ENCODE peak calls at places on chromosomes 3 and 15, in ten cellular contexts. G is cardiac muscle cell, L is stomach, X is psoas muscle, W is A549, Z is Peyer's patch, Y is H9, B is adrenal gland, R is K562, O is IMR-90. C is an unnamed sample. For H3K4me1 and H3K9me3, the result is how much of the 10 kb centered on the place peaks cover.

GRCh38 chr15:101489633-101490407 is at the start of gene PCSK6:
- DNase-seq in R (peak), G (peak), Z (peak), O (no peak), Y (peak), W (peak), B (no peak), L (peak), X (peak), C (no peak)

GRCh38 chr15:57334257-57334656 is 42.0 kb upstream of the CGNL1 start:
- DNase-seq in L (peak), W (no peak), O (peak), G (peak), Z (peak), R (peak), B (no peak), Y (no peak), X (no peak), C (no peak)

GRCh38 chr15:38406451-38406850 is 47.5 kb upstream of the FAM98B start:
- DNase-seq in L (no peak), X (no peak), R (no peak), Z (no peak), G (no peak), W (no peak), Y (no peak), O (peak), B (no peak), C (no peak)

GRCh38 chr3:40979962-40980361 is 219.3 kb upstream of the CTNNB1 start:
- DNase-seq in G (no peak), Y (no peak), Z (no peak), R (no peak), W (no peak), X (no peak), B (no peak), O (no peak), L (no peak), C (no peak)

GRCh38 chr15:28885289-28885629 is 515 bp upstream of the APBA2 start:
- DNase-seq in Y (no peak), B (no peak), G (peak), X (no peak), R (no peak), W (no peak), O (no peak), L (no peak), Z (no peak), C (no peak)

GRCh38 chr15:82803793-82804574 is 1.9 kb downstream of the FSD2 start:
- DNase-seq in Y (no peak), B (no peak), X (no peak), R (no peak), W (no peak), L (no peak), Z (no peak), O (peak), G (peak), C (no peak)

GRCh38 chr3:52396011-52396906 is 48.6 kb downstream of the SEMA3G start:
- DNase-seq in G (no peak), Z (peak), R (no peak), Y (no peak), B (no peak), O (no peak), L (no peak), X (peak), W (no peak), C (peak)

GRCh38 chr3:48885753-48886152 is 12.9 kb downstream of the SLC25A20 start:
- DNase-seq in L (no peak), Y (no peak), O (no peak), X (no peak), R (no peak), B (no peak), G (no peak), W (no peak), Z (no peak), C (no peak)

GRCh38 chr3:29758108-29759020 is 477.5 kb downstream of the RBMS3 start:
- DNase-seq in X (no peak), Z (no peak), G (peak), L (no peak), B (no peak), O (peak), W (no peak), R (no peak), Y (no peak), C (no peak)

GRCh38 chr3:42228796-42229195 is 37.2 kb downstream of the CCK start:
- DNase-seq in W (peak), L (no peak), B (no peak), Y (no peak), R (peak), O (peak), G (peak), Z (no peak), X (no peak), C (no peak)

GRCh38 chr3:27141668-27142067 is 227.5 kb downstream of the NEK10 start:
- DNase-seq in W (no peak), O (no peak), L (no peak), X (no peak), Z (no peak), G (no peak), R (no peak), B (no peak), Y (no peak), C (no peak)

GRCh38 chr3:4824948-4825325 is 154.3 kb upstream of the BHLHE40 start:
- DNase-seq in Y (no peak), G (peak), L (no peak), B (no peak), X (no peak), R (peak), O (peak), W (peak), Z (no peak), C (no peak)

GRCh38 chr15:71844916-71845315 is 34.6 kb downstream of the NR2E3 start:
- DNase-seq in X (no peak), W (no peak), O (no peak), Z (no peak), L (no peak), Y (no peak), G (no peak), R (no peak), B (no peak), C (no peak)

GRCh38 chr15:20356444-20357138 is 185.0 kb downstream of the GOLGA6L6 start:
- DNase-seq in X (peak), W (peak), R (peak), Z (no peak), B (peak), G (no peak), Y (peak), L (peak), O (no peak), C (peak)

GRCh38 chr15:88873786-88874185 is 21.6 kb downstream of the HAPLN3 start:
- DNase-seq in L (no peak), O (no peak), Z (no peak), Y (no peak), G (no peak), X (no peak), B (no peak), R (no peak), W (no peak), C (no peak)

DNA sequence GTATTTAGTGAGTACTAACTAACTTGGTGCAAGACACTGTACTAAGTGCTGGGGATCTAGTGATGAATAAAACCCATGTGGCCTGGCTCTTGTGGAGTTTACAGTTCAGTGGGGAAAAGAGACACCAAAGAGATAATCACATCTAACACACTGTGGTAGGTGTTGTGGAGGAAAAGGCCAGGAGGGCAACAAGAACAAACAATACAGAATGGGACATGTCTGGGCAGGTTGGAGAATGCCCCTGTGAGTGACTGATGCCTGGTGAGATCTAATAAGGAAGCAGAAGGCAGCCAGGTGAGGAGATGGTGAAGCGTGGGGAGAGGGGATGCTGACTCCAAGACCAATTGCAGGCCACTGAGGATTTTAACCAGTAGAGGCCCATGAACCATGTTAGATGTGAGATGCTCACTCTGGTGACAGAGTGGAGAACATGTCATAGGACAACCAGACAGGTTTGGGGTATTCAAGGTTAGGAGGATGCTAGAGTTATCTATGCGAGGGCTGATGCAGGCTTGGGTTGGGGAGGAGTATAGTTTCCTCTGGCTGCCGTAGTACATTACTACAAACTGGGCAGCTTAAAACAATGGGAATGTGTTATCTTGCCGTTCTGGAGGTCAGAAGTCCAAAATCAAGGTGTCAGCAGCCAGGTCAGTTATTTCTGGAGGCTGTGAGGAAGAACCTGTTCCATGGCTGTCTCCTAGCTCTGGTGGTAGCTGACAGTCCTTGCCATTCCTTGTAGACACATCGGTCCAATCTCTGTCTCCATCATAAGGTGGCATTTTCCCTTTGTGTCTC is 81.4 kb downstream of the ARNT2 start:
- DNase-seq in O (no peak), Z (no peak), R (no peak), G (no peak), B (no peak), X (no peak), Y (no peak), L (no peak), W (no peak), C (no peak)
- H3K4me1 ChIP-seq in O (half or more), Z (under half), R (under half), G (under half), B (under half), X (under half), Y (under half), L (under half), W (under half), C (under half)

DNA sequence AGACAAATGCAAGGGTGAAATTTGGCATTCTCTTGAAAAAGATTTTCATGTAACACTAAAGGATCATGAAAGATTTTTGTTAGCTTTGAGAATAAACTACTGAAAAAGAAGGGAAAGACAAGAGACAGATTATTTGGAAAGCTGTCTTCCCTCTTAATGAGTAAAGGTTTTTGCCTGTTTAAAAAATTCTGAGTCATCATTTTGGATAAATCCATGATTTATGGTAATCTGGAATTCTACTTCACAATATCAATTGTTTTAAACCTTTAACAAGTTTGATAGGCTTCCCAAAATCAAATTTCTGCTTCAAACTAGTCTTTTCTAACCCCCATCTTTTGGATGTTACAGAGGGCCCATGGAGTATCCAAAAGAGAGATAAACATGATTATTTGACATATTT is 641.5 kb upstream of the EPHA6 start:
- DNase-seq in W (no peak), X (no peak), B (no peak), Z (no peak), R (no peak), O (no peak), Y (no peak), L (no peak), G (no peak), C (no peak)
- H3K9me3 ChIP-seq in W (under half), X (under half), B (under half), Z (under half), R (under half), O (under half), Y (under half), L (under half), G (under half), C (under half)

GRCh38 chr3:129597792-129598381 is 8.6 kb downstream of the PLXND1 start:
- DNase-seq in B (no peak), X (no peak), R (no peak), Z (no peak), O (peak), Y (peak), L (no peak), G (peak), W (no peak), C (no peak)

GRCh38 chr3:129595544-129596193 is 10.8 kb downstream of the PLXND1 start:
- DNase-seq in G (no peak), B (no peak), W (no peak), X (no peak), L (no peak), R (no peak), Y (no peak), Z (no peak), O (no peak), C (no peak)

GRCh38 chr3:129596194-129597086 is 10.0 kb downstream of the PLXND1 start:
- DNase-seq in W (no peak), L (no peak), Z (no peak), O (peak), B (peak), R (peak), G (peak), Y (peak), X (peak), C (peak)

GRCh38 chr3:129598484-129598883 is 8.0 kb downstream of the PLXND1 start:
- DNase-seq in W (no peak), Y (no peak), X (no peak), R (no peak), B (no peak), G (no peak), L (no peak), Z (no peak), O (no peak), C (no peak)

GRCh38 chr3:129597087-129597791 is 9.2 kb downstream of the PLXND1 start:
- DNase-seq in W (no peak), O (peak), R (peak), X (no peak), Z (no peak), L (no peak), B (no peak), G (peak), Y (no peak), C (peak)
- H3K4me1 ChIP-seq in W (half or more), O (half or more), R (half or more), X (half or more), Z (half or more), L (half or more), B (half or more), G (under half), Y (under half), C (under half)

GRCh38 chr3:196518999-196519737 is 4.0 kb upstream of the SMCO1 start:
- DNase-seq in O (peak), W (no peak), G (peak), Z (no peak), X (peak), R (peak), Y (peak), B (peak), L (peak), C (no peak)
- H3K9me3 ChIP-seq in O (under half), W (under half), G (under half), Z (half or more), X (under half), R (under half), Y (under half), B (under half), L (under half), C (under half)